ENCODE peak calls at places on chromosomes 2 and 18, in seven cellular contexts. V is IMR-90, J is brain microvascular endothelial cell, M is endothelial cell, S is upper lobe of right lung, Z is cardiac muscle cell, T is omental fat pad. Y is an unnamed sample.

GRCh38 chr2:238149841-238150572 is 8.8 kb upstream of the ERFE start:
- DNase-seq in V (no peak), J (no peak), M (no peak), S (no peak), Z (no peak), T (no peak), Y (no peak)

GRCh38 chr2:241340621-241341163 is 15.4 kb upstream of the FARP2 start:
- DNase-seq in V (no peak), J (no peak), M (no peak), S (no peak), Z (no peak), T (no peak), Y (no peak)

GRCh38 chr18:24910217-24910616 is 441.7 kb downstream of the ZNF521 start:
- DNase-seq in V (peak), J (no peak), M (no peak), S (no peak), Z (no peak), T (no peak), Y (no peak)

GRCh38 chr2:66433945-66434678 is 813 bp upstream of the MEIS1 start:
- DNase-seq in V (peak), J (peak), M (peak), S (peak), Z (peak), T (no peak), Y (peak)

GRCh38 chr2:20640411-20641122 is 10.3 kb downstream of the HS1BP3 start:
- DNase-seq in V (no peak), J (no peak), M (no peak), S (no peak), Z (no peak), T (no peak), Y (no peak)

GRCh38 chr2:55743583-55743982 is 49.9 kb upstream of the PNPT1 start:
- DNase-seq in V (peak), J (peak), M (no peak), S (no peak), Z (peak), T (no peak), Y (peak)

GRCh38 chr18:32200766-32201165 is 10.9 kb downstream of the MEP1B start:
- DNase-seq in V (no peak), J (no peak), M (no peak), S (no peak), Z (peak), T (no peak), Y (no peak)

GRCh38 chr18:2883137-2883671 is 36.4 kb downstream of the EMILIN2 start:
- DNase-seq in V (no peak), J (no peak), M (no peak), S (no peak), Z (peak), T (no peak), Y (peak)

GRCh38 chr2:240389302-240389805 is 46.1 kb upstream of the GPC1 start:
- DNase-seq in V (no peak), J (no peak), M (no peak), S (peak), Z (no peak), T (no peak), Y (no peak)

GRCh38 chr2:216335252-216335651 is 37.0 kb downstream of the MARCHF4 start:
- DNase-seq in V (no peak), J (no peak), M (no peak), S (no peak), Z (no peak), T (no peak), Y (no peak)

GRCh38 chr2:130882991-130883390 is 46.3 kb downstream of the ARHGEF4 start:
- DNase-seq in V (no peak), J (no peak), M (no peak), S (no peak), Z (no peak), T (no peak), Y (no peak)

GRCh38 chr2:187497858-187498463 is 49.9 kb upstream of the CALCRL start:
- DNase-seq in V (no peak), J (no peak), M (no peak), S (no peak), Z (peak), T (no peak), Y (no peak)

GRCh38 chr2:204664708-204665121 is 119.4 kb downstream of the PARD3B start:
- DNase-seq in V (peak), J (peak), M (no peak), S (no peak), Z (peak), T (no peak), Y (no peak)

GRCh38 chr2:233351423-233351822 is 2.9 kb upstream of the DGKD start:
- DNase-seq in V (no peak), J (peak), M (no peak), S (no peak), Z (no peak), T (no peak), Y (no peak)

GRCh38 chr2:74072542-74072941 is 75.2 kb downstream of the BOLA3 start:
- DNase-seq in V (no peak), J (no peak), M (no peak), S (no peak), Z (peak), T (no peak), Y (no peak)

GRCh38 chr2:11810237-11810977 is 64.0 kb downstream of the LPIN1 start:
- DNase-seq in V (no peak), J (no peak), M (no peak), S (no peak), Z (no peak), T (no peak), Y (no peak)

GRCh38 chr2:41432459-41432858 is 615.4 kb upstream of the PKDCC start:
- DNase-seq in V (no peak), J (no peak), M (no peak), S (no peak), Z (no peak), T (no peak), Y (no peak)

GRCh38 chr2:174666312-174666711 is 68.7 kb upstream of the WIPF1 start:
- DNase-seq in V (no peak), J (no peak), M (no peak), S (no peak), Z (no peak), T (no peak), Y (no peak)

GRCh38 chr2:240056678-240057077 is 3.4 kb upstream of the OR6B3 start:
- DNase-seq in V (no peak), J (no peak), M (no peak), S (no peak), Z (no peak), T (no peak), Y (no peak)

GRCh38 chr2:6948081-6949008 is 31.1 kb downstream of the RNF144A start:
- DNase-seq in V (no peak), J (no peak), M (no peak), S (no peak), Z (no peak), T (no peak), Y (no peak)

GRCh38 chr18:79898952-79899608 is 52.4 kb downstream of the SLC66A2 start:
- DNase-seq in V (no peak), J (no peak), M (no peak), S (peak), Z (no peak), T (no peak), Y (no peak)

GRCh38 chr2:19474128-19474527 is 115.7 kb upstream of the OSR1 start:
- DNase-seq in V (peak), J (no peak), M (no peak), S (no peak), Z (peak), T (no peak), Y (peak)

GRCh38 chr2:226118471-226119429 is 680.9 kb downstream of the IRS1 start:
- DNase-seq in V (peak), J (peak), M (no peak), S (no peak), Z (peak), T (peak), Y (no peak)

GRCh38 chr2:28358668-28359201 is 33.9 kb upstream of the FOSL2 start:
- DNase-seq in V (no peak), J (no peak), M (no peak), S (no peak), Z (no peak), T (no peak), Y (no peak)

GRCh38 chr2:182915369-182916326 is 49.2 kb upstream of the FRZB start:
- DNase-seq in V (peak), J (peak), M (no peak), S (no peak), Z (peak), T (no peak), Y (no peak)

GRCh38 chr2:8525582-8526402 is 156.1 kb upstream of the ID2 start:
- DNase-seq in V (peak), J (peak), M (peak), S (peak), Z (peak), T (no peak), Y (peak)

GRCh38 chr2:213764849-213765248 is 480.6 kb downstream of the SPAG16 start:
- DNase-seq in V (no peak), J (no peak), M (no peak), S (no peak), Z (no peak), T (no peak), Y (no peak)

GRCh38 chr2:73203055-73203681 is 794 bp downstream of the NOTO start:
- DNase-seq in V (no peak), J (no peak), M (no peak), S (peak), Z (peak), T (no peak), Y (no peak)

DNA sequence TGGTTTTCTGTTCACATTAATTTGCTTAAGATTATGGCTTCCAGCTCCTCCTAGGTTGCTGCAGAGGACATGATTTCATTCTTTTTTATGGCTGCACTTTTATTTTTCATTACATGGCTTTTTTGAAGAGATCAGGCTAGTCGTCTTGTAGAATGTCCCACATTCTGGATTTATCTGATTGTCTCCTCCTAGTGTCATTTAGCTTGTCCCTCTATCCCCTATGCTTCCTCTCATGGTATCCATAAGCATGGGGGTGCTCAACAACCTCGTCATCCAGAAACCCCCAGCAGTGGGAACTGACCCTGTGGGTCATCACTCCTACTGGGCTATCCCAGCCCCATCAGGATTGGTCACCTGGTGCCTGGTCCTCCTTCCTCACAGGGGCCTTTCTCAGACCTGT is 49.6 kb downstream of the SERTAD2 start:
- DNase-seq in V (no peak), J (no peak), M (no peak), S (no peak), Z (no peak), T (no peak), Y (no peak)
- TF ChIP-seq CTCF in V (no peak), J (no peak), M (no peak), S (no peak), Z (no peak), T (no peak), Y (no peak)

GRCh38 chr2:26616864-26617135 is 24.4 kb downstream of the CIB4 start:
- DNase-seq in V (no peak), J (no peak), M (no peak), S (no peak), Z (no peak), T (no peak), Y (no peak)

GRCh38 chr2:26613241-26614204 is 27.6 kb downstream of the CIB4 start:
- DNase-seq in V (no peak), J (no peak), M (no peak), S (peak), Z (no peak), T (no peak), Y (no peak)

GRCh38 chr2:26616032-26616863 is 24.9 kb downstream of the CIB4 start:
- DNase-seq in V (no peak), J (no peak), M (no peak), S (peak), Z (no peak), T (no peak), Y (no peak)

GRCh38 chr2:26614205-26615128 is 26.7 kb downstream of the CIB4 start:
- DNase-seq in V (no peak), J (no peak), M (no peak), S (peak), Z (no peak), T (no peak), Y (no peak)

GRCh38 chr2:26615336-26616031 is 25.7 kb downstream of the CIB4 start:
- DNase-seq in V (no peak), J (no peak), M (no peak), S (peak), Z (no peak), T (no peak), Y (no peak)
- TF ChIP-seq CTCF in V (no peak), J (peak), M (no peak), S (no peak), Z (peak), T (no peak), Y (no peak)

DNA sequence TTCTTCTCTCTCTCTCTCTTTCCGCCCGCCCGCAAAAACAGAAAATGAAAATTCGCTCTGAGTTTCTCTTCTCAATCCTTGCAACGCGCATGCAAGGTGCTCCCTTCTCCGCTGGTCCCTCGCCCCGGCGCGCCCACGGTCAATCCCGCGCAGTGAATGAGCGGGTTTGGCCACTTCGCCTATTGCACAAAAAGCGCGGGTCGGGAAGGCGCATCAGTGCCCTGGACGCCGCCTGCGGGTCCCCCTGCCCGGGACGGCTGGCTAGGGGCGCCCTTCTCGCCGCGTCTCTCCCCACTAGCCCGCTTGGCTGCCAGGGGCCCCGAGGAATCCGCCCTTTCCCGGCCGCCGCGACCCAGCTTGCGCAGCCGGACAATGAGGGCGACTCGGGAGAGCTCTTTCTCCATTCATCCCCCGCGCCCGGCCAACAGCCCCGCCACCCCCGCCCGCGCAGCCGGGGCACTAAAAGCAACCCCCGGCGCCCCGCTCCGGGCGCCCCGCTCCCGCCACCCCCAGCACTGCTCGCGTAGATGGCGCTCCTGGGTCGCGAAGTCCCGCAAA is 686 bp downstream of the LAMA1 start:
- DNase-seq in V (no peak), J (no peak), M (peak), S (no peak), Z (peak), T (no peak), Y (no peak)
- TF ChIP-seq CTCF in V (no peak), J (peak), M (no peak), S (no peak), Z (no peak), T (no peak), Y (no peak)

DNA sequence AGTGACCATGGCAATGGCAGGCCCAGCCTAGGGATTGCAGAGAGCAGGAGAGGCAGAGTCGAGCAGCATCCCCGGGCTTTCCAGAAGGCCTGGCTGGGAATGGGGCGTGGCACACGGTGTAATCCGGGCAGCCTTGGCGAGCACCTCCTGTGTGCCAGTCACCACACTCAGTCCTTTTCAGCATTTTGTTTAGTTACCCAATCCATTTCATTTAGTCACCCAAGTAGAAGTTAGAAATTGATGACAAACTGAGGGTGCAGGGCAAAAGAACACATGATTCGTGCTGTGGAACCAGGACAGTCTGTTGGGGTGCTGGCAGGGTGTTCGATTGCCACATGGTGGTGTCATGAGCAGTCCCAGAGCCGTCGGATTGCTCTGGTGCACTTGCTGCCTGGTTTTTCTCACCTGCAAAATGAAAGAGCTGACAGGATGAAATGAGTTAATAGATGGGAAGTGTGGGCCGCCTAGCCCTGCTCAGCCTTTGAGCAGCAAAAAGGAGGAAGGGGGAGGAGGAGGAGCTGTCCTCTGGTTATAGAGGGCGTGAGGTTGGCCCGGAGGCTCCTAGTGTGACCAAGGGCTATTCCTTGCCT is 299.4 kb downstream of the AGAP1 start:
- DNase-seq in V (peak), J (no peak), M (peak), S (no peak), Z (peak), T (no peak), Y (no peak)
- TF ChIP-seq CTCF in V (peak), J (peak), M (no peak), S (no peak), Z (peak), T (no peak), Y (no peak)